ENCODE peak calls at places on chromosomes 11 and 22, in seven cellular contexts. One of them, this sample, is unnamed. For H3K4me1, the result is how much of the 10 kb centered on the place peaks cover.

GRCh38 chr22:50445071-50445879 is 29.6 kb downstream of the SBF1 start:
- DNase-seq in HCT116: no peak
- DNase-seq in DND-41: peak
- DNase-seq in GM23338: peak
- DNase-seq in PC-3: no peak
- DNase-seq in H1: no peak
- DNase-seq in neural progenitor cell: no peak
- DNase-seq in this sample: peak

GRCh38 chr11:434496-434895 is 7.3 kb downstream of the ANO9 start:
- DNase-seq in HCT116: no peak
- DNase-seq in DND-41: no peak
- DNase-seq in GM23338: no peak
- DNase-seq in PC-3: no peak
- DNase-seq in H1: no peak
- DNase-seq in neural progenitor cell: no peak
- DNase-seq in this sample: no peak

GRCh38 chr22:30206964-30207363 is 39.6 kb downstream of the LIF start:
- DNase-seq in HCT116: peak
- DNase-seq in DND-41: no peak
- DNase-seq in GM23338: peak
- DNase-seq in PC-3: peak
- DNase-seq in H1: no peak
- DNase-seq in neural progenitor cell: peak
- DNase-seq in this sample: peak

GRCh38 chr22:41862530-41863266 is 29.8 kb downstream of the SREBF2 start:
- DNase-seq in HCT116: no peak
- DNase-seq in DND-41: no peak
- DNase-seq in GM23338: no peak
- DNase-seq in PC-3: no peak
- DNase-seq in H1: no peak
- DNase-seq in neural progenitor cell: no peak
- DNase-seq in this sample: no peak

GRCh38 chr11:32893091-32893946 is 708 bp downstream of the QSER1 start:
- DNase-seq in HCT116: no peak
- DNase-seq in DND-41: peak
- DNase-seq in GM23338: peak
- DNase-seq in PC-3: peak
- DNase-seq in H1: no peak
- DNase-seq in neural progenitor cell: peak
- DNase-seq in this sample: peak

GRCh38 chr11:62025429-62026105 is 58.1 kb upstream of the FTH1 start:
- DNase-seq in HCT116: peak
- DNase-seq in DND-41: no peak
- DNase-seq in GM23338: no peak
- DNase-seq in PC-3: peak
- DNase-seq in H1: no peak
- DNase-seq in neural progenitor cell: no peak
- DNase-seq in this sample: peak

GRCh38 chr11:110301032-110301431 is 4.6 kb upstream of the RDX start:
- DNase-seq in HCT116: no peak
- DNase-seq in DND-41: no peak
- DNase-seq in GM23338: peak
- DNase-seq in PC-3: no peak
- DNase-seq in H1: no peak
- DNase-seq in neural progenitor cell: no peak
- DNase-seq in this sample: no peak

GRCh38 chr11:61695917-61696316 is 15.7 kb downstream of the DAGLA start:
- DNase-seq in HCT116: no peak
- DNase-seq in DND-41: peak
- DNase-seq in GM23338: peak
- DNase-seq in PC-3: peak
- DNase-seq in H1: no peak
- DNase-seq in neural progenitor cell: no peak
- DNase-seq in this sample: peak

GRCh38 chr11:91257593-91258170 is 966.9 kb upstream of the FAT3 start:
- DNase-seq in HCT116: no peak
- DNase-seq in DND-41: no peak
- DNase-seq in GM23338: no peak
- DNase-seq in PC-3: no peak
- DNase-seq in H1: no peak
- DNase-seq in neural progenitor cell: no peak
- DNase-seq in this sample: no peak

GRCh38 chr11:6531267-6531752 is 34.2 kb downstream of the DNHD1 start:
- DNase-seq in HCT116: peak
- DNase-seq in DND-41: peak
- DNase-seq in GM23338: peak
- DNase-seq in PC-3: peak
- DNase-seq in H1: no peak
- DNase-seq in neural progenitor cell: peak
- DNase-seq in this sample: peak

GRCh38 chr11:72642815-72643511 is 31.3 kb downstream of the PDE2A start:
- DNase-seq in HCT116: peak
- DNase-seq in DND-41: peak
- DNase-seq in GM23338: peak
- DNase-seq in PC-3: peak
- DNase-seq in H1: peak
- DNase-seq in neural progenitor cell: peak
- DNase-seq in this sample: peak

GRCh38 chr11:72038491-72038890 is 39.8 kb downstream of the IL18BP start:
- DNase-seq in HCT116: no peak
- DNase-seq in DND-41: no peak
- DNase-seq in GM23338: no peak
- DNase-seq in PC-3: peak
- DNase-seq in H1: no peak
- DNase-seq in neural progenitor cell: no peak
- DNase-seq in this sample: peak

GRCh38 chr22:37428649-37429586 is 1.6 kb upstream of the ELFN2 start:
- DNase-seq in HCT116: peak
- DNase-seq in DND-41: peak
- DNase-seq in GM23338: peak
- DNase-seq in PC-3: no peak
- DNase-seq in H1: peak
- DNase-seq in neural progenitor cell: peak
- DNase-seq in this sample: peak
- TF ChIP-seq EZH2 in HCT116: no peak
- TF ChIP-seq EZH2 in DND-41: no peak
- TF ChIP-seq EZH2 in GM23338: no peak
- TF ChIP-seq EZH2 in PC-3: no peak
- TF ChIP-seq EZH2 in H1: peak
- TF ChIP-seq EZH2 in neural progenitor cell: no peak
- TF ChIP-seq EZH2 in this sample: no peak

DNA sequence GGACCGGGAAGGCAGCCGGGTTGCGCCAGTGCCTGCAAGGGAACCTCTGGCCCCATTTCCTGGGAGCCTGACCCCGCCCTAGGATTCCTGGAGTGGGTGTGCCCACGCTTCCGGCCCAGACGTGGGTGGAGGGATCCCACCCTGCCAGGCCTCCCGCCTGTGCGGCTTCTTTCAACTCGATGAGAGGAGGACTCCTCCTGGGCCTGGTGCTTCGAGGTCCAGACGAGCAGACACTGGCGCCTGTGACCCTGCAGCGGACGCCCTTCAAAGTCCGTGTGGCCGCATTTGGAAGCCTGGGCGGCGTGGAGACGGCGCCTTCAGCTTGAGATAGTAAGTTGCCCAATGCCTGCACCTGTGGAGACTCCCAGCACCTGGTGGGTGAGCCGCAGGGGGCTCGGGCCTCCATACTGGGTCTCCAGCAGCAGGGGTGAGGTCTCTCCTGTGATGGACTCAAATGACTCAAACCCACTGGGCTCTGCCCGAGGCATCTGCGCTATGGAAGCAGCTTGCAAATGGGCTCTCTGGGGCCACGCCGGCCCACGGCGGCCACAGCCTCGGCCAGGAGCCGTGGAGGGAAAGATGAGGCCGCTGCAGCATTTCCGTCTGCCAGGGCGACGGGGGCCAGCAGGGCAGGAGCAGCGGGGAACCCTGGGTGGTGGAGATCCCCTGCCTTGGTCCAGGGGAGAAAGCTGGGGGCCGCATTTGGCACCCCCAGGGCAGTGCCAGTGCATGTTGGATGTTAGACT is 64.3 kb upstream of the PPARA start:
- DNase-seq in HCT116: peak
- DNase-seq in DND-41: no peak
- DNase-seq in GM23338: no peak
- DNase-seq in PC-3: peak
- DNase-seq in H1: no peak
- DNase-seq in neural progenitor cell: no peak
- DNase-seq in this sample: peak
- H3K4me1 ChIP-seq in HCT116: under half
- H3K4me1 ChIP-seq in DND-41: under half
- H3K4me1 ChIP-seq in GM23338: under half
- H3K4me1 ChIP-seq in PC-3: half or more
- H3K4me1 ChIP-seq in H1: under half
- H3K4me1 ChIP-seq in neural progenitor cell: under half
- H3K4me1 ChIP-seq in this sample: half or more

GRCh38 chr11:57459112-57460016 is 964 bp upstream of the RTN4RL2 start:
- DNase-seq in HCT116: no peak
- DNase-seq in DND-41: no peak
- DNase-seq in GM23338: peak
- DNase-seq in PC-3: peak
- DNase-seq in H1: no peak
- DNase-seq in neural progenitor cell: peak
- DNase-seq in this sample: no peak
- TF ChIP-seq EZH2 in HCT116: no peak
- TF ChIP-seq EZH2 in DND-41: peak
- TF ChIP-seq EZH2 in GM23338: peak
- TF ChIP-seq EZH2 in PC-3: peak
- TF ChIP-seq EZH2 in H1: peak
- TF ChIP-seq EZH2 in neural progenitor cell: peak
- TF ChIP-seq EZH2 in this sample: no peak

GRCh38 chr22:23226497-23226850 is 46.2 kb downstream of the BCR start:
- DNase-seq in HCT116: no peak
- DNase-seq in DND-41: no peak
- DNase-seq in GM23338: no peak
- DNase-seq in PC-3: peak
- DNase-seq in H1: no peak
- DNase-seq in neural progenitor cell: no peak
- DNase-seq in this sample: no peak

GRCh38 chr22:23225724-23226496 is 45.6 kb downstream of the BCR start:
- DNase-seq in HCT116: no peak
- DNase-seq in DND-41: peak
- DNase-seq in GM23338: no peak
- DNase-seq in PC-3: peak
- DNase-seq in H1: no peak
- DNase-seq in neural progenitor cell: no peak
- DNase-seq in this sample: peak

GRCh38 chr22:23225337-23225723 is 45.0 kb downstream of the BCR start:
- DNase-seq in HCT116: no peak
- DNase-seq in DND-41: no peak
- DNase-seq in GM23338: no peak
- DNase-seq in PC-3: no peak
- DNase-seq in H1: no peak
- DNase-seq in neural progenitor cell: no peak
- DNase-seq in this sample: no peak

GRCh38 chr22:23228503-23228902 is 48.2 kb downstream of the BCR start:
- DNase-seq in HCT116: no peak
- DNase-seq in DND-41: no peak
- DNase-seq in GM23338: no peak
- DNase-seq in PC-3: no peak
- DNase-seq in H1: no peak
- DNase-seq in neural progenitor cell: no peak
- DNase-seq in this sample: no peak

DNA sequence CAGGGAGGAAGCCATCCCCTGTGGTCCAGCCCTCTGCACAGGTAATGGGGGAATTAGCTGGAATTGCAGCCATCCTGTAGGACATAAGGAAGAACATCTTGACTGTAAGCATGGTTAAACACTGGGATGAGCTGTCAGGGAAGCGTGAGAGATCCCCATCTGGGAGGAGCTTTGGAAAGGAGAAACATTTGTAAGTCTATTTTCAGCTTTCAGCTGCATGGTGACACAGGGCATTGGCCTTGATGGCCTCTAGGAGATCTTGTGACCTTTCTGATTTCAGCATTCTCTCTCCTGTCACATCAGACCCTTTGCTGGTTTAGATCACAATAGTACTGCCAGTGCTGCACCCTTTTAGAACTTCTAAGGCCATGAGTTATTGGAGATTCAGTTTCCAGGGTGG is 47.1 kb downstream of the BCR start:
- DNase-seq in HCT116: no peak
- DNase-seq in DND-41: no peak
- DNase-seq in GM23338: no peak
- DNase-seq in PC-3: no peak
- DNase-seq in H1: no peak
- DNase-seq in neural progenitor cell: no peak
- DNase-seq in this sample: no peak
- H3K4me1 ChIP-seq in HCT116: under half
- H3K4me1 ChIP-seq in DND-41: half or more
- H3K4me1 ChIP-seq in GM23338: half or more
- H3K4me1 ChIP-seq in PC-3: under half
- H3K4me1 ChIP-seq in H1: under half
- H3K4me1 ChIP-seq in neural progenitor cell: under half
- H3K4me1 ChIP-seq in this sample: under half

GRCh38 chr11:44319170-44319551 is 9.2 kb upstream of the ALX4 start:
- DNase-seq in HCT116: no peak
- DNase-seq in DND-41: no peak
- DNase-seq in GM23338: peak
- DNase-seq in PC-3: no peak
- DNase-seq in H1: no peak
- DNase-seq in neural progenitor cell: peak
- DNase-seq in this sample: no peak
- TF ChIP-seq EZH2 in HCT116: no peak
- TF ChIP-seq EZH2 in DND-41: no peak
- TF ChIP-seq EZH2 in GM23338: peak
- TF ChIP-seq EZH2 in PC-3: no peak
- TF ChIP-seq EZH2 in H1: peak
- TF ChIP-seq EZH2 in neural progenitor cell: no peak
- TF ChIP-seq EZH2 in this sample: no peak

This sample was measured in A673.